ENCODE peak calls at places on chromosomes 13 and 19, in eight cellular contexts. G is psoas muscle; U is A549; P is effector memory CD4-positive, alpha-beta T cell; A is Panc1; K is lower lobe of right lung; J is osteoblast; T is small intestine. S is an unnamed sample. For H3K9me3, the result is how much of the 10 kb centered on the place peaks cover.

GRCh38 chr19:4633140-4633967 is 6.0 kb upstream of the TNFAIP8L1 start:
- DNase-seq in G (peak), U (peak), P (no peak), A (peak), K (peak), J (peak), T (peak), S (no peak)

GRCh38 chr13:44873486-44873885 is 115.8 kb downstream of the NUFIP1 start:
- DNase-seq in G (no peak), U (no peak), P (no peak), A (no peak), K (no peak), J (no peak), T (no peak), S (no peak)

GRCh38 chr13:21738636-21739035 is 67.8 kb downstream of the FGF9 start:
- DNase-seq in G (no peak), U (no peak), P (no peak), A (no peak), K (no peak), J (no peak), T (no peak), S (no peak)

GRCh38 chr19:42023121-42023942 is 29.3 kb upstream of the ATP1A3 start:
- DNase-seq in G (peak), U (peak), P (no peak), A (no peak), K (no peak), J (peak), T (peak), S (no peak)

GRCh38 chr19:17296278-17296677 is 6.9 kb downstream of the ABHD8 start:
- DNase-seq in G (no peak), U (peak), P (no peak), A (peak), K (no peak), J (peak), T (no peak), S (no peak)

GRCh38 chr13:33164331-33164730 is 121.2 kb downstream of the STARD13 start:
- DNase-seq in G (no peak), U (no peak), P (no peak), A (no peak), K (no peak), J (no peak), T (no peak), S (no peak)

GRCh38 chr19:19238126-19238894 is 26.6 kb downstream of the NCAN start:
- DNase-seq in G (no peak), U (no peak), P (no peak), A (no peak), K (no peak), J (peak), T (no peak), S (no peak)

GRCh38 chr13:49784886-49785570 is 7.5 kb downstream of the KPNA3 start:
- DNase-seq in G (no peak), U (no peak), P (no peak), A (no peak), K (no peak), J (no peak), T (no peak), S (no peak)

GRCh38 chr19:17236414-17236716 is 9.4 kb downstream of the NR2F6 start:
- DNase-seq in G (no peak), U (no peak), P (no peak), A (no peak), K (no peak), J (peak), T (peak), S (no peak)

DNA sequence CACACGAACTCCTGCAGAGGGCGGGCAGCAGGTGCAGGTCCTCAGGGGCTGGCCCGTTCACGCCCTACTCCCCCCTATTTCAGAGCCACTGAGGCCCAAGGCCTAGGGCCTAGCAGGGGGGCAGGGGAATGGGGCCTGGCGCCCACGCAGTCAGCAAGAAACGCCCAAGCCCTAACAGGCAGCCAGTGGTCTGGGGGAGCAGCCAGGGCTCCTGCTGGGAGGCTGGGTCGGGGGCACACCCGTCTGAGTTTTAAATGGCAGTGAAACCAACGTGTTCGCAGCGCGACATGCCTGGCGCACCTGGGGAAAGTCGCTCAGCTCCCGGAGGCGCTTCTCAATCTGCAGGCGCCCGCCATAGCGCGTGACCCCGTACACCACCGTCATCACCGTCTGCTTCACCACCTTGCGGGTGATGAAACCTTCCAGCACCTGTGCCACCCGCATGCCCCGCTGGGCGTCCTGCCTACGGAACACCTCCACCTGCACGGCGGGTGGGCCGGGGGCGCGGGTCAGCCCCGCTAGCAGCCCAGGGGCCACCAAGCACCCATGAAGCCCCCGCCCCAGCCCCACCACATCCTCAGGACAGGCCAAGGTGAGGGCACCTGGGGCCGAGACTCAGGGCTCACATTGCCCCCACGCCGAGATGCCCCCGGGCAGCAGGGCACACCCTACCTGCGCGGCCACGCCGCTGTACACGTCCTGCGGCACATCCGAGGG is 13.9 kb downstream of the POLRMT start:
- DNase-seq in G (no peak), U (no peak), P (no peak), A (no peak), K (no peak), J (no peak), T (no peak), S (no peak)
- H3K9me3 ChIP-seq in G (under half), U (under half), P (under half), A (under half), K (under half), J (under half), T (under half), S (under half)

DNA sequence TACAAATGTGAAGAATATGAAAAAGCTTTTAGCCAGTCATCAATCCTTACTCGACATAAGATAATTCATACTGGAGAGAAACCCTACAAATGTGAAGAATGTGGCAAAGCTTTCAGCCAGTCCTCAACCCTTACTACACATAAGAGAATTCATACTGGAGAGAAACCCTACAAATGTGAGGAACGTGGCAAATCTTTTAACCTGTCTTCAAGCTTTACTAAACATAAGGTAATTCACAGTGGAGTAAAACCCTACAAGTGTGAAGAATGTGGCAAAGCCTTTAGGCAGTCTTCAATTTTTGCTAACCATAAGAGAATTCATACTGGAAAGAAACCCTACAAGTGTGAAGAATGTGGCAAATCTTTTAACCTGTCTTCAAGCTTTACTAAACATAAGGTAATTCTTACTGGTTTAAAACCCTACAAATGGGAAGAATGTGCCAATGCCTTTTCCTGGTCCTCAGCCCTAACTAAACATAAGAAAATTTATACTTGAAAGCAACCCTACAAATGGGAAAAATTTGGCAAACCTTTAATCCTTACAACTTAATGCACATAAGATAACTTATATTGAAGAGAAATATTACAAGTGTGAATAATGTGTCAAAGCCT is 74.1 kb upstream of the ZNF681 start:
- DNase-seq in G (no peak), U (no peak), P (no peak), A (no peak), K (no peak), J (no peak), T (no peak), S (no peak)
- H3K9me3 ChIP-seq in G (under half), U (under half), P (under half), A (under half), K (half or more), J (under half), T (under half), S (under half)

GRCh38 chr19:44803442-44804428 is 5.2 kb upstream of the BCAM start:
- DNase-seq in G (no peak), U (no peak), P (no peak), A (no peak), K (no peak), J (peak), T (no peak), S (no peak)
- H3K9me3 ChIP-seq in G (under half), U (under half), P (under half), A (under half), K (under half), J (under half), T (under half), S (under half)

DNA sequence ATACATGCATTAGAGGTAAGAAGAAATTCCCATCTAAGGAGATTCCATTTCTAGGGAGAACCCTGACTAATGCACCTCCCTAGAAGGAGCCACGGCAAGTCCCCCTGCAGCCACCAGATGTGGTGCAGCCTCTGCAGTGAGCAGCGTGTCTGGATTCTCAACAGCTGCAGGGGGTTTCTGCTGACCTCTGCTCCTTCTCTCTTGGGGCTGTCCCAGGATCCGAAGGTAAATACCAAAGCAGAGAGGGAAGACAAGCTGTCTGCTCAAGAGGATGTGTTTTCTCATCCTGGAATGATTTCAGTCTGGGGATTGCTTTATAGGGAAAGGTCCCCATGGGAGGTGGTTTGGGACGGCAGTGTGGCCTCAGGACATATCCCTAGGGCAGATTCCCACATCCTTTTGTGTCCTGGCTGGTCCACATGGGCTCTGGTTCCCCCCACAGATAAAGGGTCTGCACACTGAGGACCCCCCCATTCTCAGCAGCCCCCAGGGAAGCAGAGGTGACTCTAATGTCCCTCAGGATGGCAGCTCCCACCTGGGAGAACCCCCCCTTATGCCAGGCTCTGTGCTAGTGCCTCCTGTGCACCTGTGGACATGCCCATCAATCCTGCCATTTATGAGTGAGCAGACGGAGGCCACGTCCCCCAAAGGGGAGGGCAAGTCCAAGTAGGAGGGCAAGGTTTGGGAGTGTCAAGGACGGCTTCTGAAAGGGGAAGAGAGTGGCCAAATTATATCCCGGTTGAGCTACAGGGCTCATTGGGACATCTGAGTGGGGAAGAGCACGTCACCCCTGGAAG is 10.3 kb upstream of the OR10H5 start:
- DNase-seq in G (no peak), U (no peak), P (no peak), A (no peak), K (no peak), J (peak), T (peak), S (no peak)
- H3K9me3 ChIP-seq in G (under half), U (under half), P (under half), A (under half), K (under half), J (under half), T (under half), S (under half)

GRCh38 chr13:25132984-25133383 is 37.0 kb downstream of the PABPC3 start:
- DNase-seq in G (no peak), U (no peak), P (no peak), A (no peak), K (no peak), J (no peak), T (no peak), S (no peak)
- H3K9me3 ChIP-seq in G (under half), U (under half), P (under half), A (under half), K (under half), J (under half), T (under half), S (under half)

S was measured in T-helper 17 cell.